ENCODE peak calls at places on chromosomes 3 and 15, in seven cellular contexts. C, Z, N, M, K, O and Q are unnamed samples.

GRCh38 chr15:55649058-55649423 is 60.9 kb upstream of the PYGO1 start:
- DNase-seq in K (no peak), M (no peak), Z (no peak), C (no peak), O (peak), N (no peak), Q (no peak)

GRCh38 chr3:67704322-67704721 is 49.9 kb upstream of the SUCLG2 start:
- DNase-seq in O (no peak), N (no peak), M (no peak), K (no peak), Z (no peak), C (peak), Q (no peak)

GRCh38 chr15:63041982-63042878 is at the start of gene TPM1:
- DNase-seq in M (peak), O (peak), N (peak), K (peak), C (peak), Z (peak), Q (peak)

GRCh38 chr3:100155105-100155504 is 40.8 kb upstream of the FILIP1L start:
- DNase-seq in O (no peak), K (no peak), M (no peak), Z (no peak), C (no peak), N (no peak), Q (no peak)

GRCh38 chr3:78818161-78818985 is 949.4 kb downstream of the ROBO1 start:
- DNase-seq in C (no peak), Z (no peak), M (no peak), N (no peak), K (no peak), O (no peak), Q (no peak)

GRCh38 chr3:112709929-112710328 is 69.0 kb upstream of the CCDC80 start:
- DNase-seq in M (no peak), N (no peak), C (no peak), K (no peak), O (peak), Z (no peak), Q (no peak)

GRCh38 chr3:13379191-13379830 is 40.8 kb downstream of the NUP210 start:
- DNase-seq in O (peak), K (no peak), Z (no peak), C (no peak), M (peak), N (no peak), Q (peak)

GRCh38 chr15:51341366-51342248 is at the start of gene GLDN:
- DNase-seq in K (peak), Z (peak), M (peak), O (peak), C (no peak), N (no peak), Q (no peak)

GRCh38 chr3:156251424-156251823 is 131.0 kb downstream of the KCNAB1 start:
- DNase-seq in Z (no peak), K (no peak), O (no peak), N (no peak), M (no peak), C (no peak), Q (no peak)

GRCh38 chr15:68081869-68082505 is 27.9 kb downstream of the PIAS1 start:
- DNase-seq in O (no peak), M (no peak), K (no peak), C (no peak), N (no peak), Z (no peak), Q (no peak)

GRCh38 chr3:120741320-120741719 is 996 bp downstream of the RABL3 start:
- DNase-seq in N (no peak), Z (no peak), M (no peak), K (no peak), O (no peak), C (no peak), Q (no peak)

GRCh38 chr15:85592148-85592547 is 202.6 kb downstream of the KLHL25 start:
- DNase-seq in O (peak), M (no peak), Z (no peak), C (no peak), K (no peak), N (no peak), Q (peak)

GRCh38 chr3:123096701-123097100 is 29.9 kb downstream of the PDIA5 start:
- DNase-seq in M (no peak), K (peak), N (no peak), Z (no peak), C (no peak), O (no peak), Q (no peak)

GRCh38 chr3:195907730-195908438 is 467 bp downstream of the TNK2 start:
- DNase-seq in N (no peak), O (peak), C (peak), M (peak), Z (no peak), K (peak), Q (peak)

GRCh38 chr15:74631935-74632560 is 16.4 kb downstream of the CLK3 start:
- DNase-seq in C (peak), K (peak), M (peak), N (no peak), Z (peak), O (peak), Q (peak)

GRCh38 chr3:43503067-43503728 is 118.6 kb downstream of the ANO10 start:
- DNase-seq in M (peak), N (no peak), O (peak), K (no peak), C (peak), Z (no peak), Q (peak)

GRCh38 chr15:41877631-41878354 is 16.1 kb downstream of the SPTBN5 start:
- DNase-seq in O (no peak), Z (no peak), K (no peak), N (no peak), C (no peak), M (no peak), Q (no peak)

GRCh38 chr3:45199837-45200648 is 26.0 kb downstream of the TMEM158 start:
- DNase-seq in K (no peak), O (peak), M (no peak), Z (no peak), N (no peak), C (no peak), Q (peak)

GRCh38 chr3:31862861-31863260 is 118.2 kb downstream of the OSBPL10 start:
- DNase-seq in O (no peak), M (no peak), C (no peak), K (no peak), N (no peak), Z (no peak), Q (no peak)

GRCh38 chr15:40565333-40566238 is 744 bp upstream of the CCDC32 start:
- DNase-seq in M (no peak), O (no peak), C (no peak), K (no peak), Z (no peak), N (no peak), Q (no peak)

DNA sequence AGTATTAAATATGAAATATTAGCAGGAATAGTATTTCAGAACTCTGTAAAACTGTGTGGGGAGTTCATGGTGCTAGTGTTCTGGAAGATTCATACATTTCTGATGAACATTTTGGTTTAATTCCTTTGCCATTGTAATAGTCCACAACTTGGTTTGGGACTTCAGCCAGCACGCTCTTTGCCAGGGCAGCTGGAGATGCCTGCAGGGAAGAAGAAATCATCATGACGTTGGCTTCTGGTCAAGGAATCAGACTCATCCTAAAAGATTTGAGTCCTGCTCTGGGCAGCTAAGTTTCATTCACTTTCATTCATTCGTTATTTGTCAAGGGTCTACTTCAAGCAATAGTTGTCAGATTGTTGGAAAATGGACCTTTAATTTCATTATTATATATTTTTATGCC is 32.4 kb upstream of the MRPL3 start:
- DNase-seq in K (no peak), Z (no peak), O (peak), C (no peak), N (no peak), M (no peak), Q (peak)
- TF ChIP-seq CTCF in K (no peak), Z (no peak), O (no peak), C (no peak), N (no peak), M (no peak), Q (no peak)

DNA sequence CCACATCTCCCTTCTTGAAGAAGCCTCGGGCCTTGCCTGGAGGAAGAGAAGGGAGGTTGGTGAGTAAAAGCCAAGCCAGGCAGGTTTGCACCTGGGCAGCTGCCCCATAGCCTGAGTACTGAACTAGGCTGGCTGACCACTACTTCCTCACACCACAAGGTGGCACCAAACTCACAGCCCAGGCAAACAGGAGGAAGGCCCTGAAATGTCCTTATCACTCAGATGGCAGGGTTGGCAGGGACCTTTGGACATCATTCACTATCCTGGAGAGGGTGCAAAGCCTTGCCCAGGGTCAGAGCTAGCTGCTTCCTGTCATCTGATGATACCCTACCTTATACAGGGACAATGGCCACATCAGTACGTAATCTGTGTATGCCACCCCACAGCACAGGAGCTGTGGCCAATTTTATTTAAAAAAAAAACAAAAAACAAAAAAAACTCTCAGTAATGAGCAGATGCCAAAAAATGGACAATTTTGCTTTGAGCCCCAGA is 2.2 kb upstream of the GRAMD2A start:
- DNase-seq in C (peak), M (peak), Z (peak), O (peak), K (peak), N (no peak), Q (peak)
- TF ChIP-seq CTCF in C (peak), M (peak), Z (peak), O (peak), K (peak), N (peak), Q (peak)

DNA sequence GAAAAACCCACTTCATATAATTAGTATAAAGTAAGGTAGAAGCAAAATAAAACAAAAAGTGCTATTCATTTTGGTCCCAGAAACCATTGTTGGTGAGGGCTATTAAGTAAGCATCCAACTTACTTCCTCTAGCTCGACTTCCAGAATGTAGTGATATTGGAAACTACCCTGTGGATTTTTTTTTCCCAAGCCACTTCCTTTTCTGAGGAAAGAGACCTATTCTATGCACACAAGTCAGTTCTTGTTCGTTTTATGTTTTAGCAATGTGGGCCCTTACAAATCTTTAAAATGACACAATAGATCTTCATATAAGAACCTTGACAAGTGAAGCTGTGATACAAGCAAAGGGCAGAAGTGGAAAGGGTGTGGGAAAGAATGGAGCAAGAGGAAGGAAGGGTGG is 402.0 kb upstream of the TBL1XR1 start:
- DNase-seq in K (no peak), Z (no peak), M (no peak), O (peak), N (no peak), C (no peak), Q (no peak)
- TF ChIP-seq CTCF in K (no peak), Z (no peak), M (no peak), O (no peak), N (no peak), C (no peak), Q (no peak)

GRCh38 chr3:72658466-72659100 is 189.7 kb downstream of the SHQ1 start:
- DNase-seq in O (peak), M (no peak), N (no peak), C (no peak), K (no peak), Z (no peak), Q (no peak)

GRCh38 chr3:72655151-72655551 is 193.1 kb downstream of the SHQ1 start:
- DNase-seq in Z (peak), O (no peak), M (no peak), N (no peak), K (peak), C (no peak), Q (no peak)

GRCh38 chr3:72655758-72656157 is 192.5 kb downstream of the SHQ1 start:
- DNase-seq in Z (no peak), C (peak), M (no peak), K (no peak), N (no peak), O (no peak), Q (no peak)

GRCh38 chr3:72659609-72660008 is 188.6 kb downstream of the SHQ1 start:
- DNase-seq in C (no peak), K (peak), M (no peak), O (no peak), N (no peak), Z (no peak), Q (no peak)

GRCh38 chr3:72657666-72658065 is 190.6 kb downstream of the SHQ1 start:
- DNase-seq in O (peak), K (no peak), M (no peak), Z (no peak), C (peak), N (no peak), Q (peak)
- TF ChIP-seq CTCF in O (no peak), K (no peak), M (no peak), Z (no peak), C (no peak), N (no peak), Q (no peak)

DNA sequence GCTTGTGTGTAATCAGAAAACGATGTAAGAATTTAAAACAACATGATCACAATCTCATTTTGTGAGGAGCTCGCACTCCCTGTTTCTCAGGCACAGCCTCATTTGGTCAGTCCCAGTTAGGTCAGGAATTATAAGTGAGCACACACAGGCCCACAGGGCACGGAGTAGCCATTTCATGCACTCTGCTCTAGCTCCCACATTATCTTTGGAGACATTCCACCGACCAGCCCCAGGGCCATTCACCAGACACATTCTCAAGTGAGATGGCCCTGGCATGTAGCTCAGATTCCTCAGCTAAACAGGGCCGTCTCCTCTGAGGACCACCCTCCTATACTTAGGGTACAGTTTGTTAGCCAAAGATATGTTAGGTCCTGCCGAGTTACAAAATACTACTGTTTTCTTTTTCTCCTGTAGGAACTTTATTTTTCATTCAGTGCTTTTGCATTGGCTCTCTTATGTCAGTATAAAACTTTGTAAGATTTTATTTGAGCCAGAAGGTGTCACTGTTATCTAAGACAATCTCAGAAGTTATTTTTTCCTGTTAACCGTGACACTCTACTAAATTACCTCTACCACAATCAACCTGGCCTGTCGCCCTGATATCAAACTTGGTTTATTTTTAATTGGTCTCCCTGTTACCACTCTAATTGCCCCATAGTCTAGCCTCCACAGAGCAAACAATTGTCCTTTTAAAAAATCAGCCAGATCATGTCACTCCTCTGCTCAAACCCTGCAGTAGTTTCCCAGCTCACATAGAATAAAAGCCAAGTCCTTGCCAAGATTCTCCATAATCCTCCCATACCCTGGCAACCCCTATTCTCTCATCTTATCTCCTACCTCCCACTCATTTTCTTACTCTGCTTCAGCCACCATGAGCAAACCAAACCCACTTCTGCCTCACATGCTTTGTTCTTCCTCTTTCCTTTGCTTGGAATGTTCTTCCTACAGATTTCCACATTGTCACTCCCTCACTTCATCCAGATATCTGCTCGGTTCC is 105.7 kb downstream of the PPP2R3A start:
- DNase-seq in O (peak), Z (no peak), N (no peak), C (no peak), M (peak), K (no peak), Q (peak)
- TF ChIP-seq CTCF in O (no peak), Z (no peak), N (peak), C (no peak), M (no peak), K (no peak), Q (peak)

DNA sequence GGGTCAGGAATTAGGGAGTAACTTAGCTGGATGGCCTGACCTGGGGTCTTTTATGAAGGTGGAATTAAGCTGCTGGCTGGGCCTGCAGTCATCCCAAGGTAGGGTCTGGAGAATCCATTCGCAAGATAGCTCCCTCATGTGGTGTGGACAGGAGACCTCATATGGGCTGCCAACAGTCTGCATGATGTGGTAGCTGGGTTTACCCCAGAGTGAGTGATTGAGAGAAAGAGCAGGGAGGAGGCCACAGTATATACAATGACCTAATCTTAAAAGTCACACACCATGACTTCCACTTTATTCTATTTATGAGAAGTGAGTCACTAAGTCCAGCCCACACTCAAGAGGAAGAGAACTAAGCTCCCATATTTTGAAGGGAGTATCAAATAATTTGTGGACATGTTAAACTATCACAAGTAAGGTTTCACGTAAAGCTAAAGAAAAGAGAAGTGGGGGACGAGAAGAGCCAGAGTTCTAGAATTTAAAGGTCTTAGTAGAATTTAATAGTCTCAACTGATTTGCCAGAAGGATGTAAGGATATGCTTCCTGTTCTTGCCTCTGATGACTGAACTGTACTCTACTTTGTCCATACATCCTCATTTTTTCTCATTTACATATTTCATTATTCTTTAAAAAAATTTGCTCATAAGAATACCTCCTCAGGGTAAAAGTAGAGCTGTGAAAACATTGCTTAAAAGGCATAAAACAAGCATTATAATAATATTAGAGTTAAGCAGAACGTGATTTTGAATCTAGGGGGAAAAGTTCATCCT is 184.4 kb downstream of the PEX5L start:
- DNase-seq in N (no peak), M (no peak), K (no peak), O (peak), Z (no peak), C (peak), Q (peak)
- TF ChIP-seq CTCF in N (no peak), M (no peak), K (no peak), O (peak), Z (no peak), C (no peak), Q (no peak)

DNA sequence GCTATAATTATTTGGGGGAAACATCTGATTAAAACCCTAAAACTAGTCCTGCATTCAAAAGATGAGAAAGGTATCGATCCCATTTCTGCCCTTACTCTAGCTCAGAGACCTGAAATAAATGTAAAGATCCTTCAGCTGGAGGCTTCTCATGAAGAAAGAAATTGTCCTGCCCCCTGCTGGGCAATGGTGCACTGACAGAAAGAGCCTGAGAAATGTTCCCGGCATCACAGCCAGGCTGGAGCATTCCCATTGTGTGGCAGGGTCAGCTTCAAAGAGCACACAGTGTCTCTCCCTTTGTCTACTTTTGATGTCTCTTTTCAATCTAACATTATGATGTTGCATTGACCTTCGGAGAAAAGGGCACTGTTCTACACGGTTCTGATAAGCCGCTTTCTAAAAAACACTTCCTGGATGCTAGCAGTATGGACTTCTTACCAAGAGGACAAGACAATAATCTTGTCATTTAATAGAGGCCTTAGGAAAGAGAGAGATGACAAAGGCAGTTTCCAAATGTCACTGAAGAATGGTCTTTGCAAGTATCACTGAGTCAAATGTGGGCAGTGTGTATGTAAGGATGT is 287.5 kb downstream of the MAGI1 start:
- DNase-seq in Z (peak), C (peak), M (peak), K (peak), O (peak), N (no peak), Q (peak)
- TF ChIP-seq CTCF in Z (peak), C (peak), M (peak), K (peak), O (peak), N (peak), Q (peak)

DNA sequence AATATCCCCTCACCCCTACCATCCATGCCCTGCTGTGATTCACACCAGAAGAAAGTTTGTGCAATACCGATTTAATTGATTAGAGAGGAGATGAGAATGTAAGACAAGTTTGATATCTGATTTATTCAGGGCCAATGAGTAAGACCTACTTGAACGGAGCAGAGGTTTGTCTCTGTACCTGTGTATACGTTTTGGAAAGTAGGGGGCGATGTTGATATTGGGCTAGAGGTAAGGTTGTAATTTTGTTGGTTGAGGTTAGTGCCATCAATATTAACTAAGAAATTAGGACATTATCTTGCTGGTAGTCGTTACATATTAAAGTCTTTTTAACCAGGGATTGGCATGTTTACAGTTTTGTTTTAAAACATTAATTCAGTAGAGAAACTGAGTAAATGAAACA is 20.5 kb downstream of the EAF2 start:
- DNase-seq in O (peak), N (no peak), K (no peak), M (peak), Z (no peak), C (no peak), Q (peak)
- TF ChIP-seq CTCF in O (peak), N (peak), K (peak), M (peak), Z (peak), C (no peak), Q (peak)